ENCODE peak calls at places on chromosomes 12 and 14, in four cellular contexts. O is nephron progenitor cell, G is naive B cell, U is adrenal gland. T is an unnamed sample.
A peak's percentile ranks its signal among the peaks of the same experiment; 100 is the strongest.

GRCh38 chr12:13085968-13086686 is 17.3 kb downstream of the GSG1 start:
- DNase-seq in U (no peak), G (no peak), O (no peak), T (no peak)

GRCh38 chr14:72631401-72631800 is 262.5 kb downstream of the DPF3 start:
- DNase-seq in G (no peak), U (no peak), O (no peak), T (no peak)

GRCh38 chr12:48000878-48001321 is 3.4 kb downstream of the COL2A1 start:
- DNase-seq in O (peak; percentile 42), G (no peak), U (no peak), T (peak; percentile 84)

GRCh38 chr12:71135812-71136176 is 22.0 kb downstream of the TSPAN8 start:
- DNase-seq in O (no peak), U (no peak), G (no peak), T (peak; percentile 9)

GRCh38 chr14:77565289-77566081 is 51.0 kb downstream of the SPTLC2 start:
- DNase-seq in U (no peak), O (no peak), G (no peak), T (no peak)

GRCh38 chr12:68364893-68365725 is 32.9 kb upstream of the MDM1 start:
- DNase-seq in O (peak; percentile 63), U (peak; percentile 77), G (peak; percentile 61), T (peak; percentile 76)

GRCh38 chr12:67482751-67483661 is 165.5 kb upstream of the DYRK2 start:
- DNase-seq in O (peak; percentile 20), G (peak; percentile 3), U (peak; percentile 53), T (no peak)

GRCh38 chr14:59829941-59830734 is 40.4 kb downstream of the RTN1 start:
- DNase-seq in O (no peak), U (no peak), G (no peak), T (no peak)

GRCh38 chr12:54173066-54173726 is 15.6 kb downstream of the SMUG1 start:
- DNase-seq in G (no peak), O (peak; percentile 74), U (peak; percentile 32), T (peak; percentile 80)

GRCh38 chr12:4664111-4664510 is 15.2 kb downstream of the NDUFA9 start:
- DNase-seq in U (no peak), O (no peak), G (no peak), T (no peak)

GRCh38 chr14:69287096-69287991 is 27.4 kb downstream of the GALNT16 start:
- DNase-seq in U (no peak), O (no peak), G (no peak), T (peak; percentile 29)

GRCh38 chr12:6432991-6433390 is 11.8 kb upstream of the CD27 start:
- DNase-seq in O (no peak), U (no peak), G (no peak), T (no peak)

GRCh38 chr12:68919581-68920239 is 13.3 kb downstream of the CPM start:
- DNase-seq in U (no peak), G (no peak), O (no peak), T (no peak)

GRCh38 chr14:99157246-99157645 is 114.8 kb downstream of the BCL11B start:
- DNase-seq in U (no peak), O (no peak), G (no peak), T (no peak)

GRCh38 chr14:95123895-95124579 is 33.3 kb downstream of the DICER1 start:
- DNase-seq in U (no peak), O (no peak), G (no peak), T (no peak)

GRCh38 chr14:23548351-23549318 is 2.9 kb downstream of the ZFHX2 start:
- DNase-seq in G (no peak), U (no peak), O (peak; percentile 45), T (peak; percentile 37)

GRCh38 chr14:33480589-33481184 is 470.2 kb downstream of the EGLN3 start:
- DNase-seq in G (no peak), O (no peak), U (no peak), T (peak; percentile 37)

GRCh38 chr14:103552011-103552797 is 10.3 kb downstream of the BAG5 start:
- DNase-seq in U (peak; percentile 35), O (no peak), G (no peak), T (no peak)

GRCh38 chr12:117140397-117141096 is 41.3 kb upstream of the TESC start:
- DNase-seq in U (no peak), G (no peak), O (no peak), T (no peak)